ENCODE peak calls at places on chromosomes 12 and 14, in four cellular contexts. H, U, M and Z are unnamed samples.

GRCh38 chr12:108643941-108644742 is 10.4 kb upstream of the SELPLG start:
- DNase-seq in H (no peak), U (no peak), M (no peak), Z (no peak)

GRCh38 chr14:65187421-65188049 is 85.2 kb upstream of the MAX start:
- DNase-seq in H (no peak), U (no peak), M (no peak), Z (no peak)

GRCh38 chr12:105267711-105268110 is 31.7 kb upstream of the APPL2 start:
- DNase-seq in H (no peak), U (no peak), M (no peak), Z (no peak)

GRCh38 chr14:51004801-51005526 is 60.7 kb upstream of the PYGL start:
- DNase-seq in H (no peak), U (no peak), M (no peak), Z (no peak)

GRCh38 chr12:10268037-10268436 is 39.6 kb upstream of the KLRD1 start:
- DNase-seq in H (no peak), U (no peak), M (no peak), Z (no peak)

GRCh38 chr14:104745431-104745830 is 7.5 kb upstream of the SIVA1 start:
- DNase-seq in H (no peak), U (no peak), M (no peak), Z (no peak)

GRCh38 chr12:25352078-25352918 is 101.6 kb upstream of the KRAS start:
- DNase-seq in H (no peak), U (no peak), M (no peak), Z (no peak)

GRCh38 chr12:86256169-86256568 is at the start of gene MGAT4C:
- DNase-seq in H (no peak), U (no peak), M (no peak), Z (no peak)

GRCh38 chr14:65704412-65704811 is 291.9 kb downstream of the FUT8 start:
- DNase-seq in H (no peak), U (no peak), M (no peak), Z (no peak)

GRCh38 chr12:76636141-76636692 is 76.6 kb upstream of the OSBPL8 start:
- DNase-seq in H (no peak), U (no peak), M (no peak), Z (no peak)

GRCh38 chr12:95996034-95996658 is at the start of gene HAL:
- DNase-seq in H (no peak), U (peak), M (no peak), Z (no peak)

GRCh38 chr12:104406164-104406563 is 50.6 kb upstream of the CHST11 start:
- DNase-seq in H (no peak), U (no peak), M (no peak), Z (no peak)

GRCh38 chr12:83018063-83018462 is 331.4 kb downstream of the TMTC2 start:
- DNase-seq in H (no peak), U (peak), M (no peak), Z (no peak)

GRCh38 chr14:42633504-42634095 is 1026.9 kb downstream of the LRFN5 start:
- DNase-seq in H (no peak), U (no peak), M (no peak), Z (no peak)

GRCh38 chr12:103986823-103987222 is 21.2 kb downstream of the TDG start:
- DNase-seq in H (no peak), U (no peak), M (no peak), Z (no peak)

GRCh38 chr14:97408937-97409860 is 612.0 kb downstream of the VRK1 start:
- DNase-seq in H (peak), U (no peak), M (no peak), Z (no peak)

GRCh38 chr14:92717571-92718042 is 30.8 kb downstream of the LGMN start:
- DNase-seq in H (no peak), U (no peak), M (no peak), Z (no peak)

GRCh38 chr12:85390281-85390680 is 110.3 kb downstream of the ALX1 start:
- DNase-seq in H (no peak), U (no peak), M (no peak), Z (no peak)

DNA sequence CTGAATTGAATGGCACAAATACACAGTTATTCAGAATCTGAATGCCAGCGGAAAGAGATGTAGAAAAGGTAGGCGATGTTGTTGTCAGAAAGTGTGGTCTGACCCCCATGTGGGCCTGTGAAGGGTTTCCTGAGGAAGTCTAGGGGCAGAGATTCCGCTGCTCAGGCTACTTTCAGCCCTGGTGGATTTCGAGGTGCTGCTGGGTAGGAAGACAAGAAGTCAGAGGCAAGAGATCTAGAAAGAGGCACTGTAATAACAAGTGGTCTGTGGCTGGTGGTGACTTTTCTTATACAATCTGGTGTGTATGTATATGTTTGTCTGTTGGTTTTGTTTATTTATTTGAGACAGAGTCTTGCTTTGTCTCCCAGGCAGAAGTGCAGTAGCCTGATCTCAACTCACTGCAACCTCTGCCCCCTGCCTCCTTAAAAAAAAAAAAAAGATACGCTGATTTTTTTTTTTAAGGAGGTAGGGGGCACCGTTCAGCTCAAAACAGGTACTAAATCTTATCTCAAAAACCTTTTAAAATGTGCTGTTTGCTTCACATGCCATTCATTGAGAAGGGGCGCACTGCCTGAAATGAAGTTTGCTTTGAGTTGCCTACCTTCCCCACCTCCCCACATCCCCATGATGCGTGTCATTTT is 27.1 kb upstream of the MANSC4 start:
- DNase-seq in H (no peak), U (no peak), M (no peak), Z (no peak)
- TF ChIP-seq CTCF in H (peak), U (no peak), M (no peak), Z (no peak)

GRCh38 chr12:12892670-12893290 is 1.4 kb downstream of the GPRC5A start:
- DNase-seq in H (no peak), U (no peak), M (no peak), Z (no peak)

GRCh38 chr12:12890492-12890814 is 909 bp upstream of the GPRC5A start:
- DNase-seq in H (no peak), U (peak), M (no peak), Z (no peak)

GRCh38 chr12:12889701-12890100 is 1.7 kb upstream of the GPRC5A start:
- DNase-seq in H (no peak), U (no peak), M (no peak), Z (no peak)

GRCh38 chr12:12891646-12892355 is 439 bp downstream of the GPRC5A start:
- DNase-seq in H (no peak), U (no peak), M (no peak), Z (no peak)

DNA sequence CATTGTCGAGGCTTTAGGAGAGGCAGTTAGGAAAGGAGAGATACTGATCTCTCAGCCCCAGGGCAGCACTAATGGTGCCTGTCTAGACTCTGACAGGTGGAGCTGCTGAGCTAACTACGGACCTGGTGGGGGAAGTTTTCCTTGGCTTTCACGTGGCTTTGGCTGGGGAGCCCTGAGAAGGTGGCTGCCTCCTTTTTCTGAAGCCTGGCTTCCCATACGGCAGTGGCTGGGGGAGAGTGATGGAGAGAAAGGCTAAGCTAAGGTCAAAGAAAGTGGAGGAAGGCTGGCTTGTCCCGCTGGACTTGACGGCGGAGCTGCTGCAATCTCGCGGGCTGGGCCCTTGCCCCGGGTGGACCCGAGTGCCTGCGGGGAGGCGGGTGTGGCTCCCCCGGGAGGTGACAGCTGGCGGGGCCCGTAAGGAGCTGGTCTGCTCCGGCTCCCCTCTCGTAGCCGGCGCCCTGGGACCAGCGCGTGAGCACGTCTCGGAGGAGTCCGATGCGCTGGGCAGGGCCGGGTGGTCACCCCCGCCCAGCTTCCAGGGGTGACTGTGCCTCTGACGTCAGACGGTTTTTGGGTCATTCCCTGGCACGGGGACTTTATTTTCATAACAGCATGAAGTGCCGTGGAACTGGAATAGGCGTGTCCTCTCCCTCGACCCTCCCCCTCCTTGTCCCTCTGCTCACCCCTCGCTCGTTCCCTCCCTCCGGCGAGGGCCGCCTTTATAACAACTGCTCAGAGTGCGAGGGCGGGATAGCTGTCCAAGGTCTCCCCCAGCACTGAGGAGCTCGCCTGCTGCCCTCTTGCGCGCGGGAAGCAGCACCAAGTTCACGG is at the start of gene GPRC5A:
- DNase-seq in H (peak), U (peak), M (peak), Z (no peak)
- TF ChIP-seq CTCF in H (peak), U (no peak), M (no peak), Z (no peak)

DNA sequence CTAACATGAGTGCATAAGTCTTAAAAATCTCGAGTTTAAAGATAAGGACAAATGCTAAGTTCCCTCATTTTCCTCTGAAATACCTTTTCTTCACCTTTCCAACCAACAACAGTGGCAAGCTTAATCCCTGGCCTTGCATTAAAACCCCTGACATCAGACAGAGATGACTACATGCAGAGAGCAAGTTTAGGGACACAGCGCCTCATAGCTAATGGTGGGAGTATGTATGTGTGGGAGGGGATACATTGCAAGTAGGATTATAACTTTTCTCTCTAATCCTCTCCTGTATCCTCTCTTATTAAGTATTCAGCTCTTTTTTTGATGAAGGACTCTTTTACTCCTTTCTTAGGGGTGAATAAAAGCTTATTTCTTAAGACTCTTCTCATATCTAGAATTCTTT is 547.1 kb downstream of the CCER1 start:
- DNase-seq in H (no peak), U (no peak), M (no peak), Z (no peak)
- TF ChIP-seq CTCF in H (no peak), U (no peak), M (no peak), Z (no peak)

DNA sequence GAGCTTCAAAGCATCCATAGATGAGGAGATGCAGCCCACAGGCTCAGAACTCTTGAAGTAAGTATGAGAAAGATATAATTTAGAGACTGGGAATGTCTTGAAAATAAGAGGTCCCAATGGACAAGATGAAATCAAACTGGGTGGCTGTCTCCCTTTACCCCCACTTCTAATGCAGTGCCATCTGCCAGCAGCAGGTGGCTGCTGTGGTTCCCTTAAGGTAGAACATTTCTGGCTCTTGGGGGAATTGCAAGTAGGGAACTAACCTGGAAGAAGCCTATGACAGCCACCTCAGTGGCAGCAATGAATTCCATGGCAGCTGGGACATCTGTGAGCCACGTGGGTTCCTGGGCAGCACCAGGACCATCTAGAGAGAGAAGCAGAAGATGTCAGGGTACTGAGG is 648 bp downstream of the ERP27 start:
- DNase-seq in H (no peak), U (no peak), M (no peak), Z (no peak)
- TF ChIP-seq CTCF in H (peak), U (no peak), M (no peak), Z (no peak)

GRCh38 chr12:121805171-121805687 is 1.4 kb downstream of the SETD1B start:
- DNase-seq in H (no peak), U (peak), M (no peak), Z (no peak)

GRCh38 chr12:121802843-121803698 is 738 bp upstream of the SETD1B start:
- DNase-seq in H (peak), U (peak), M (peak), Z (peak)

GRCh38 chr12:121805800-121806555 is 2.2 kb downstream of the SETD1B start:
- DNase-seq in H (no peak), U (peak), M (no peak), Z (peak)

GRCh38 chr12:121803861-121804416 is at the start of gene SETD1B:
- DNase-seq in H (peak), U (peak), M (peak), Z (peak)

GRCh38 chr12:121804417-121805111 is 755 bp downstream of the SETD1B start:
- DNase-seq in H (peak), U (peak), M (peak), Z (peak)
- TF ChIP-seq CTCF in H (no peak), U (no peak), M (no peak), Z (no peak)

GRCh38 chr14:99896371-99896770 is 103.2 kb downstream of the EML1 start:
- DNase-seq in H (no peak), U (no peak), M (no peak), Z (no peak)

GRCh38 chr14:99902925-99903324 is 109.7 kb downstream of the EML1 start:
- DNase-seq in H (no peak), U (no peak), M (no peak), Z (no peak)

GRCh38 chr14:99905121-99905520 is 111.9 kb downstream of the EML1 start:
- DNase-seq in H (no peak), U (no peak), M (no peak), Z (no peak)

GRCh38 chr14:99904506-99904905 is 111.3 kb downstream of the EML1 start:
- DNase-seq in H (no peak), U (no peak), M (no peak), Z (no peak)

DNA sequence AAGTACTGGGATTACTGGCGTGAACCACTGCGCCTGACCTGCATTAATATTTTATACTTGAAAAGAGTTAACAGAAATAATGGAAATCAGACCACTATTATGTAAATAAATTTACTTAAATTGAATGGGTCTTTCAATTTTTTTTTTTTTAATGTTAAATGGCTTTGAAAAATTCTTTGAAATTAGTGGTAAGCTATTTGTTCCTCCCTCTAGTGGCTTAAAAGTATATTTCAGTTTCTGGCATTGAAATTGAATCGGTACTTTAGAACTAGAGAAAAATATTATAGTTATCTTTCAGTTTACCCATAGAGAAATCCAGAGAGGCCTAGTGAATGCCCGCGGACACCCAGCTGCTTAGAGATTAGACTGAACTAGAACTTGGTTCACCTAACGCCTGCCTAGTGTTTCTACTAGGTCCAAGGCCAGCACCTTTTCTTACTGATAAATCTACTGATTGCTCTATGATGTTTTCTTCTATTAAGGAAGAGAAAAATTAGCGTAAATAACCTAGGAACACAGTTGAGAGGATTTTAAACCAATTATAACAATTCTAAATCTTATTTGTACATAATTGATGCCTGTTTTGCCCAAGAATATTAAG is 106.5 kb downstream of the EML1 start:
- DNase-seq in H (no peak), U (no peak), M (no peak), Z (no peak)
- TF ChIP-seq CTCF in H (peak), U (peak), M (peak), Z (no peak)

DNA sequence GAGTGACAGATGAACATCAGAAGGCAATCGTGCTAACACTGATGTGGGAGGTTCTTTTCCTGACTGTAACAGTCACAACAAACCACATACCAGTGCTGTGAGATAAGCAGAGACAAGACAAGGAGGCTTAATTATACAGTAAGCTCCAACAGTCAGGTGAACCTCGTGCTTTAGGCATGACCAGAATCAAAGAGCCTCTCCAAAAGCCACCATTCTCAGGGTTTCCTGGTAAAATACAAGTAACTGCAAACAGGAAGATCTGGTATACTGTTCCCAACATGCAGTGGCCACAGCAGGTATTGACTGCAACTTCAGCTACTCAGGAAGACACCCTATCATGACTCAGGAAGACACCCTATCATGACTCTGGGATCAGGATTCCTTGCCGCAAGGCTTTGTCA is 47.3 kb upstream of the GTF2A1 start:
- DNase-seq in H (no peak), U (no peak), M (no peak), Z (no peak)
- TF ChIP-seq CTCF in H (no peak), U (no peak), M (no peak), Z (no peak)

GRCh38 chr14:63470877-63471565 is 72.2 kb downstream of the PPP2R5E start:
- DNase-seq in H (peak), U (no peak), M (no peak), Z (no peak)
- TF ChIP-seq CTCF in H (no peak), U (no peak), M (no peak), Z (no peak)